ENCODE peak calls at places on chromosomes 7 and 10, in four cellular contexts. E is fibroblast of mammary gland, J is endothelial cell of umbilical vein, O is AG10803. Y is an unnamed sample.

GRCh38 chr10:77592510-77592909 is 45.1 kb downstream of the KCNMA1 start:
- DNase-seq in E (no peak), J (no peak), O (no peak), Y (no peak)

GRCh38 chr7:52009195-52009594 is 692.6 kb upstream of the COBL start:
- DNase-seq in E (no peak), J (peak; percentile 2), O (no peak), Y (no peak)

GRCh38 chr10:28291881-28292297 is 11.0 kb downstream of the MPP7 start:
- DNase-seq in E (peak; percentile 87), J (no peak), O (peak; percentile 68), Y (peak; percentile 45)

GRCh38 chr7:129213828-129214227 is 11.0 kb upstream of the AHCYL2 start:
- DNase-seq in E (peak; percentile 14), J (no peak), O (no peak), Y (no peak)

GRCh38 chr7:135262623-135263320 is 29.1 kb downstream of the STRA8 start:
- DNase-seq in E (no peak), J (no peak), O (no peak), Y (no peak)

GRCh38 chr7:36316319-36316718 is 73.3 kb upstream of the ANLN start:
- DNase-seq in E (no peak), J (no peak), O (no peak), Y (no peak)

GRCh38 chr7:33981686-33982424 is 76.5 kb downstream of the BMPER start:
- DNase-seq in E (peak; percentile 92), J (no peak), O (peak; percentile 95), Y (peak; percentile 71)

GRCh38 chr10:90959826-90960225 is 38.9 kb upstream of the ANKRD1 start:
- DNase-seq in E (peak; percentile 63), J (no peak), O (no peak), Y (no peak)

GRCh38 chr7:131689662-131690234 is 133.3 kb upstream of the PODXL start:
- DNase-seq in E (no peak), J (no peak), O (no peak), Y (no peak)

GRCh38 chr7:99115379-99115778 is 28.5 kb downstream of the SMURF1 start:
- DNase-seq in E (no peak), J (no peak), O (no peak), Y (no peak)

GRCh38 chr10:58268946-58269831 is at the start of gene CISD1:
- DNase-seq in E (peak; percentile 99), J (peak; percentile 99), O (peak; percentile 100), Y (peak; percentile 98)

GRCh38 chr10:58651040-58651439 is 138.4 kb downstream of the BICC1 start:
- DNase-seq in E (peak; percentile 71), J (no peak), O (peak; percentile 91), Y (no peak)

GRCh38 chr7:155864271-155864985 is 52.2 kb upstream of the SHH start:
- DNase-seq in E (no peak), J (no peak), O (no peak), Y (no peak)

GRCh38 chr7:49631071-49631826 is 142.2 kb upstream of the VWC2 start:
- DNase-seq in E (no peak), J (no peak), O (no peak), Y (no peak)

GRCh38 chr7:21542891-21543527 is at the start of gene DNAH11:
- DNase-seq in E (peak; percentile 5), J (peak; percentile 23), O (no peak), Y (no peak)

GRCh38 chr7:155881471-155882350 is 69.4 kb upstream of the SHH start:
- DNase-seq in E (no peak), J (no peak), O (no peak), Y (no peak)

DNA sequence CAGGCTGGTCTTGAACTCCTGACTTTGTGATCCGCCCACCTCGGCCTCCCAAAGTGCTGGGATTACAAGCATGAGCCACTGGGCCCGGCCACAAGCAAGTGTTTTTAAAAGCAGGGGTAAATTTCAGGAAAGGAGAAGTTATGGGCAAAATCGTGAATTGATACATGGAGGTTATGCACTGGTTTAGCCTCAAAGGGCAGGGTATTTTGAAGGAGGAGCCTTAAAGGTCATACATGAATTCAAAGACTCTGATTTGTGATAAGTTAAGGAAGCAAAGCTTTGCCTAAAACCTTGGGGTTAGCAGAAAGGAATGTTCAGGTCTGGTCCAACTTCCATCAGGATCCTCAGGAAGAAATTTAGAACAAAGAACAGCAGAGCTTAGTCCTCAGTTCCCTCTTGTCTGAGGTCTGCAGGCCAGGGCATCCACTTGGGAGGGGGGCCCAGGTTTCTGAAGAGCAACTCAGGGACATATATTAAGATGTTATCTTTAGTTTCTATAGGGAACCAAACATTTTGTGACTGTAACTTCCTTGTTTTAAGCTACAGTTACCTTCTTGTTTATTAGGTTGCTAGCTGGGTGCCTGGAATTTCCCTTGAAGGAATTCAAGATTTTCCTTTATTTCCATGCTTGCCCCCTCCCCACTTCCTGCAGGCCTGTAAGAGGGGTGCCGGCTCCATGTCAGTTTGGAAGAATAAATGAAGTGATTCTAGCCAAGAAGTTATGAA is 2.8 kb upstream of the REPIN1 start:
- DNase-seq in E (no peak), J (no peak), O (no peak), Y (no peak)
- H3K4me3 ChIP-seq in E (no peak overlapping the region), J (no peak overlapping the region), O (no peak overlapping the region), Y (no peak overlapping the region)

GRCh38 chr10:88565072-88565471 is 18.0 kb downstream of the RNLS start:
- DNase-seq in E (peak; percentile 63), J (peak; percentile 42), O (peak; percentile 42), Y (no peak)
- TF ChIP-seq CTCF in E (peak; percentile 51), J (no peak), O (peak; percentile 63), Y (peak; percentile 37)

GRCh38 chr7:31111109-31111451 is 59.0 kb downstream of the ADCYAP1R1 start:
- DNase-seq in E (no peak), J (no peak), O (no peak), Y (no peak)
- H3K4me3 ChIP-seq in E (no peak overlapping the region), J (no peak overlapping the region), O (no peak overlapping the region), Y (no peak overlapping the region)

GRCh38 chr10:100887761-100888296 is 24.9 kb upstream of the SLF2 start:
- DNase-seq in E (no peak), J (no peak), O (no peak), Y (no peak)

GRCh38 chr10:100890696-100891271 is 22.0 kb upstream of the SLF2 start:
- DNase-seq in E (peak; percentile 98), J (peak; percentile 64), O (peak; percentile 96), Y (peak; percentile 95)

GRCh38 chr10:100889546-100889945 is 23.2 kb upstream of the SLF2 start:
- DNase-seq in E (no peak), J (no peak), O (no peak), Y (no peak)

GRCh38 chr10:100890141-100890695 is 22.5 kb upstream of the SLF2 start:
- DNase-seq in E (no peak), J (no peak), O (no peak), Y (no peak)

GRCh38 chr10:100888957-100889356 is 23.8 kb upstream of the SLF2 start:
- DNase-seq in E (peak; percentile 35), J (no peak), O (no peak), Y (no peak)
- TF ChIP-seq CTCF in E (peak; percentile 38), J (peak; percentile 18), O (no peak), Y (no peak)

GRCh38 chr10:119782981-119783664 is 57.3 kb downstream of the INPP5F start:
- DNase-seq in E (no peak), J (no peak), O (peak; percentile 59), Y (no peak)
- H3K4me3 ChIP-seq in E (no peak overlapping the region), J (no peak overlapping the region), O (no peak overlapping the region), Y (no peak overlapping the region)